ENCODE peak calls at places on chromosomes 11 and 22, in five cellular contexts. A is neural progenitor cell; V is uterus; Q is activated naive CD4-positive, alpha-beta T cell treated with anti-CD3 and anti-CD28 coated beads for 36 hours; I is HFF-Myc. H is an unnamed sample.

GRCh38 chr11:72079776-72080325 is 491 bp downstream of the NUMA1 start:
- DNase-seq in A (no peak), V (no peak), Q (no peak), I (no peak), H (no peak)

GRCh38 chr11:128515766-128516466 is 71.4 kb downstream of the ETS1 start:
- DNase-seq in A (no peak), V (no peak), Q (no peak), I (no peak), H (no peak)

GRCh38 chr11:114846040-114846791 is 167.9 kb downstream of the NXPE2 start:
- DNase-seq in A (peak; percentile 14), V (no peak), Q (no peak), I (no peak), H (no peak)

GRCh38 chr11:16981651-16982194 is 32.5 kb downstream of the PLEKHA7 start:
- DNase-seq in A (peak; percentile 77), V (no peak), Q (no peak), I (no peak), H (no peak)

GRCh38 chr11:44275961-44276550 is 33.9 kb downstream of the ALX4 start:
- DNase-seq in A (no peak), V (no peak), Q (no peak), I (no peak), H (no peak)

GRCh38 chr11:115919341-115920086 is 415.3 kb upstream of the CADM1 start:
- DNase-seq in A (no peak), V (no peak), Q (peak; percentile 12), I (no peak), H (no peak)

GRCh38 chr11:64558065-64558745 is 32.8 kb upstream of the SLC22A12 start:
- DNase-seq in A (peak; percentile 69), V (no peak), Q (no peak), I (no peak), H (no peak)

GRCh38 chr22:31943976-31944699 is at the start of gene YWHAH:
- DNase-seq in A (peak; percentile 99), V (peak; percentile 97), Q (peak; percentile 93), I (peak; percentile 59), H (no peak)

GRCh38 chr11:66443602-66444001 is 5.0 kb upstream of the MRPL11 start:
- DNase-seq in A (no peak), V (no peak), Q (no peak), I (peak; percentile 70), H (no peak)

GRCh38 chr11:75547177-75547576 is 14.9 kb upstream of the SERPINH1 start:
- DNase-seq in A (no peak), V (no peak), Q (no peak), I (no peak), H (no peak)

GRCh38 chr22:26127126-26127525 is 42.1 kb upstream of the SEZ6L start:
- DNase-seq in A (no peak), V (no peak), Q (no peak), I (no peak), H (no peak)

GRCh38 chr11:110081462-110082233 is 11.5 kb upstream of the ZC3H12C start:
- DNase-seq in A (no peak), V (no peak), Q (no peak), I (no peak), H (no peak)

GRCh38 chr22:46561435-46561905 is 24.1 kb upstream of the CELSR1 start:
- DNase-seq in A (peak; percentile 57), V (no peak), Q (peak; percentile 60), I (no peak), H (no peak)

GRCh38 chr22:38317995-38318715 is 922 bp upstream of the CSNK1E start:
- DNase-seq in A (peak; percentile 34), V (peak; percentile 76), Q (no peak), I (peak; percentile 80), H (peak; percentile 72)

GRCh38 chr22:37228106-37229011 is 15.7 kb downstream of the RAC2 start:
- DNase-seq in A (no peak), V (no peak), Q (peak; percentile 73), I (no peak), H (no peak)

GRCh38 chr22:27238935-27239510 is 562.5 kb downstream of the MN1 start:
- DNase-seq in A (no peak), V (peak; percentile 94), Q (no peak), I (peak; percentile 60), H (peak; percentile 65)

GRCh38 chr22:40281717-40282116 is 64.6 kb upstream of the ADSL start:
- DNase-seq in A (no peak), V (no peak), Q (no peak), I (no peak), H (no peak)

GRCh38 chr22:48433647-48434046 is 1394.0 kb downstream of the BRD1 start:
- DNase-seq in A (no peak), V (no peak), Q (no peak), I (no peak), H (no peak)

GRCh38 chr11:8532475-8532874 is 61.6 kb downstream of the STK33 start:
- DNase-seq in A (no peak), V (no peak), Q (no peak), I (no peak), H (no peak)

GRCh38 chr22:27662359-27663030 is 139.1 kb downstream of the MN1 start:
- DNase-seq in A (no peak), V (peak; percentile 53), Q (no peak), I (no peak), H (no peak)

GRCh38 chr22:49324527-49325491 is 502.9 kb downstream of the BRD1 start:
- DNase-seq in A (no peak), V (no peak), Q (no peak), I (no peak), H (no peak)

GRCh38 chr22:23178512-23179254 is 1.6 kb upstream of the BCR start:
- DNase-seq in A (peak; percentile 84), V (peak; percentile 74), Q (peak; percentile 67), I (peak; percentile 33), H (no peak)

GRCh38 chr11:133082453-133082781 is 449.9 kb downstream of the OPCML start:
- DNase-seq in A (peak; percentile 68), V (no peak), Q (peak; percentile 16), I (no peak), H (no peak)

GRCh38 chr11:59555601-59556114 is 44.3 kb downstream of the OR4D9 start:
- DNase-seq in A (no peak), V (no peak), Q (no peak), I (no peak), H (no peak)

GRCh38 chr22:31870890-31871289 is 73.4 kb upstream of the YWHAH start:
- DNase-seq in A (no peak), V (no peak), Q (no peak), I (no peak), H (peak; percentile 78)

GRCh38 chr11:98185245-98185644 is 835.5 kb upstream of the CNTN5 start:
- DNase-seq in A (no peak), V (no peak), Q (no peak), I (no peak), H (no peak)

GRCh38 chr11:117265745-117266144 is 25.4 kb upstream of the BACE1-AS start:
- DNase-seq in A (no peak), V (no peak), Q (no peak), I (no peak), H (no peak)

GRCh38 chr22:39223091-39223710 is 21.6 kb downstream of the PDGFB start:
- DNase-seq in A (peak; percentile 1), V (no peak), Q (peak; percentile 42), I (no peak), H (no peak)

GRCh38 chr11:38990841-38991240 is 2392.8 kb upstream of the RAG2 start:
- DNase-seq in A (no peak), V (no peak), Q (no peak), I (no peak), H (no peak)

GRCh38 chr11:103714246-103714645 is 322.2 kb upstream of the DDI1 start:
- DNase-seq in A (no peak), V (no peak), Q (no peak), I (no peak), H (no peak)

GRCh38 chr11:1435820-1436467 is 46.2 kb downstream of the BRSK2 start:
- DNase-seq in A (peak; percentile 51), V (no peak), Q (no peak), I (no peak), H (no peak)

GRCh38 chr22:17782621-17783020 is 8.4 kb upstream of the BID start:
- DNase-seq in A (no peak), V (no peak), Q (no peak), I (no peak), H (no peak)

GRCh38 chr11:1126935-1127663 is 30.7 kb upstream of the MUC5AC start:
- DNase-seq in A (no peak), V (no peak), Q (peak; percentile 0), I (no peak), H (no peak)

GRCh38 chr11:699753-700152 is 4.1 kb downstream of the TMEM80 start:
- DNase-seq in A (no peak), V (no peak), Q (no peak), I (no peak), H (no peak)

GRCh38 chr11:130103296-130103814 is 33.7 kb downstream of the APLP2 start:
- DNase-seq in A (no peak), V (no peak), Q (no peak), I (peak; percentile 99), H (no peak)

GRCh38 chr22:35601013-35601580 is 16.0 kb downstream of the MB start:
- DNase-seq in A (no peak), V (no peak), Q (no peak), I (no peak), H (no peak)